ENCODE peak calls at places on chromosome 4, in five cellular contexts. S is caudate nucleus, U is HCT116, P is tibial nerve, M is hepatocyte. V is an unnamed sample.

GRCh38 chr4:186037692-186038658 is 31.0 kb upstream of the TLR3 start:
- DNase-seq in P (no peak), M (peak; percentile 83), S (peak; percentile 86), U (peak; percentile 79), V (peak; percentile 5)

GRCh38 chr4:64271601-64272081 is 137.6 kb downstream of the TECRL start:
- DNase-seq in P (no peak), M (no peak), U (no peak), S (no peak), V (no peak)

GRCh38 chr4:78654809-78655208 is 103.2 kb downstream of the ANXA3 start:
- DNase-seq in S (no peak), M (no peak), U (no peak), P (no peak), V (no peak)

GRCh38 chr4:74450298-74450683 is 5.4 kb downstream of the AREG start:
- DNase-seq in U (no peak), M (no peak), P (no peak), S (no peak), V (no peak)

GRCh38 chr4:139524062-139524631 is 31.9 kb downstream of the SETD7 start:
- DNase-seq in U (no peak), P (no peak), S (no peak), M (no peak), V (no peak)

GRCh38 chr4:13910556-13910955 is 283.0 kb upstream of the BOD1L1 start:
- DNase-seq in M (no peak), U (no peak), P (no peak), S (no peak), V (no peak)

GRCh38 chr4:48105230-48105629 is 28.8 kb downstream of the TXK start:
- DNase-seq in U (no peak), S (no peak), P (no peak), M (no peak), V (no peak)

GRCh38 chr4:83115000-83115399 is 471 bp upstream of the PLAC8 start:
- DNase-seq in S (no peak), P (no peak), U (no peak), M (no peak), V (no peak)

GRCh38 chr4:186104114-186104894 is at the start of gene FAM149A:
- DNase-seq in M (peak; percentile 73), U (peak; percentile 19), S (peak; percentile 28), P (no peak), V (no peak)

GRCh38 chr4:36325499-36325898 is 44.1 kb downstream of the DTHD1 start:
- DNase-seq in P (no peak), U (no peak), S (no peak), M (no peak), V (no peak)

GRCh38 chr4:145281224-145281623 is 100.8 kb upstream of the OTUD4 start:
- DNase-seq in M (no peak), U (no peak), P (no peak), S (no peak), V (no peak)

GRCh38 chr4:97498875-97499274 is 644.4 kb downstream of the STPG2 start:
- DNase-seq in S (no peak), M (peak; percentile 18), U (peak; percentile 96), P (no peak), V (peak; percentile 99)

GRCh38 chr4:142156246-142156645 is 519.9 kb downstream of the IL15 start:
- DNase-seq in P (no peak), S (no peak), U (no peak), M (no peak), V (no peak)

GRCh38 chr4:71029504-71029903 is 36.1 kb downstream of the DCK start:
- DNase-seq in S (no peak), P (no peak), M (no peak), U (no peak), V (no peak)

GRCh38 chr4:27790911-27791310 is 930.3 kb downstream of the STIM2 start:
- DNase-seq in S (no peak), M (no peak), U (no peak), P (no peak), V (no peak)

GRCh38 chr4:125433453-125433852 is 118.7 kb downstream of the FAT4 start:
- DNase-seq in S (no peak), M (no peak), U (no peak), P (no peak), V (no peak)
- H3K27ac ChIP-seq in S (no peak overlapping the region), M (no peak overlapping the region), U (no peak overlapping the region), P (no peak overlapping the region), V (no peak overlapping the region)

GRCh38 chr4:175646802-175647201 is 165.3 kb downstream of the GPM6A start:
- DNase-seq in U (no peak), M (no peak), S (no peak), P (no peak), V (no peak)
- H3K27ac ChIP-seq in U (no peak overlapping the region), M (no peak overlapping the region), S (peak overlapping the region; percentile 31), P (no peak overlapping the region), V (no peak overlapping the region)

DNA sequence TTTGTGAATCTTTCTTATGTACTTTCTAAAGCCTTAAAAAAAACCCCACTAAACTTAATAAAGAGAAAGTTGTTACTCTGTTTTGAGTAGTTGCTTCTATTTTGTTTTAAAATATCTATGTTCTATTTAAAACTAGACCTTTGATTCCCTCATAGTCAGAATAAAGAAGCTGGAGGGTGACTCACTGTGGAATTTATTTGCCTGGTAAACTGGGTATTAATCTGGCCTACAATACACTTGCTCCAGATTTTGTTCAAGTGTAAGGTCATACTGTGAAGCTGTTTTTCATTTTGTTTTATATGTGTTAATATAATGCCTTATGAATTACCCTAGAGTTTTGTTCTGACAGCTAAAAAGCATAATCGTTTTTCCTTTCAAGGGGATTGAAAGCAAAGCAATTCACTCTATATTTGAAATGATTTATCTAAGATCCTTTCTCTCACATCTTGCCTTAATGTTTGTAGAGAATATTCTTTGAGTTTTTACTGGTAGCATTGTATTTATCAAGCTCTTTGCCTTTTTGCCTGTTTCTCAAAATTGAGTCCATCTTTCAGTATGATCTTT is 277.4 kb upstream of the PITX2 start:
- DNase-seq in M (no peak), S (no peak), P (no peak), U (no peak), V (no peak)
- H3K27ac ChIP-seq in M (no peak overlapping the region), S (no peak overlapping the region), P (no peak overlapping the region), U (no peak overlapping the region), V (no peak overlapping the region)

GRCh38 chr4:7431696-7432530 is 2.8 kb downstream of the PSAPL1 start:
- DNase-seq in M (peak; percentile 66), S (no peak), P (no peak), U (no peak), V (no peak)
- H3K27ac ChIP-seq in M (no peak overlapping the region), S (no peak overlapping the region), P (no peak overlapping the region), U (no peak overlapping the region), V (no peak overlapping the region)

GRCh38 chr4:7897811-7898210 is 41.9 kb downstream of the AFAP1 start:
- DNase-seq in P (no peak), M (no peak), U (no peak), S (no peak), V (no peak)
- H3K27ac ChIP-seq in P (no peak overlapping the region), M (no peak overlapping the region), U (no peak overlapping the region), S (no peak overlapping the region), V (no peak overlapping the region)

DNA sequence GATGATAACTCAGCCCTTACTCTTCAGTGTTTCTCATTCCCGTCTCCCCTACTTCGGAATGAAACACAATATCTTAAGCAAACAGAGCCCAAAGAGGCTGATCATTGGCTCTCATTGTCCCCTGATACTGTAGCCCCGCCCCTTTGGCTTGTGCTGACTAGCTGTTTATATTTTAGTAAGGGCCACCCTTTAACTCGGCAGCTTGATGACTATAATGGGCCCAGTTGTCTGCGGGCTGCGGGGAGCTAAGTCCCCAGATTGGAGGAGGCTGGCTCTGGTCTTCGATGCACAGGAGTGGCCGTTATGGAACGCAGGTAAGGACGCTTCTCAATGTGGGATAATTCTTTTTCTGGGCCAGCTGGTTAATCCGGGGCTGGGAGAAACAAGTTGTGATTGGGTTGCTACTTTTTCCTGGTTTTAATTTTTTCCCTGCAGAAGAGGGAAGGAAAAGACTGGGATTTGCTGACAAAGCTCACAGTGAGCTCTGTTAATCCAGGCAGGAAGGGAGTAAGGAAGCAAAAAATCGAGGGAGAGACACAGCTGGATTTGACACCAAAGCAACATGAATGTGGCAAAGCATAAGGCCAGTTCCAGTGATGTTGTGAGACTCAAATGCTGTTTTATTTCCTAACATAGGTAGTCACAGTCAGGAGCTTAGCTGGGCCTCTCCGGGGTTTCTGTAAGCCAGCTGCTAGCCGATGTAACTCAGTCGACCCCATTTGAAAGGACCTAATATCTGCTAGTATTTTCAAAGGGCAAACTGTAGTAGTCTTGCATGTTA is at the start of gene TRIM2:
- DNase-seq in P (peak; percentile 62), S (peak; percentile 89), U (peak; percentile 86), M (peak; percentile 94), V (no peak)
- H3K27ac ChIP-seq in P (peak within 1 kb of the TSS; percentile 71), S (peak within 1 kb of the TSS; percentile 96), U (peak within 1 kb of the TSS; percentile 86), M (peak within 1 kb of the TSS; percentile 97), V (no peak within 1 kb of the TSS)

DNA sequence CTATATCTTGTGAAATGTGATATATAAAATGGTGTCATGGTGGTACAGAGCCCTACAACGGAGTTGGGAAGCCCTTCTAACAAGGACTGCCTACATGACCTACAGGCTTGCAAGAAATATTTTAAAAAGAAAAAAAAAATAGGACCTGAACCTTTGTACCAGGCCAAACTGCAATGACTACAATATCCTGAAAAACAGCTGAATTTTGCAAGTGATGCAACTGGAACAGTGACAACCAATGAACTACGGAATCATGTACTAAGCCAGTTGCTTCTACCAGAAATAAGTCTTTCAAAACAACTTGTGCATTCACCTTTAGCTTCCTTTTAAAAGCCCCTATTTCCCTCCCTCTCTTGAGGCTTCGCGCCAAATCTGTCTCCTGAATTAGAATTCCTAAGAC is 58.4 kb downstream of the PDGFC start:
- DNase-seq in P (no peak), S (no peak), M (no peak), U (no peak), V (no peak)
- H3K27ac ChIP-seq in P (no peak overlapping the region), S (no peak overlapping the region), M (no peak overlapping the region), U (no peak overlapping the region), V (no peak overlapping the region)

GRCh38 chr4:119731146-119731742 is 102.6 kb upstream of the PDE5A start:
- DNase-seq in S (no peak), U (no peak), M (no peak), P (no peak), V (no peak)

GRCh38 chr4:119731778-119732177 is 103.2 kb upstream of the PDE5A start:
- DNase-seq in P (no peak), S (no peak), U (no peak), M (no peak), V (no peak)

GRCh38 chr4:119735136-119735770 is 106.6 kb upstream of the PDE5A start:
- DNase-seq in P (no peak), U (no peak), S (no peak), M (peak; percentile 16), V (no peak)

GRCh38 chr4:119730644-119730995 is 102.0 kb upstream of the PDE5A start:
- DNase-seq in U (no peak), P (no peak), M (no peak), S (no peak), V (no peak)

GRCh38 chr4:119733431-119733830 is 104.8 kb upstream of the PDE5A start:
- DNase-seq in U (no peak), M (no peak), P (no peak), S (no peak), V (no peak)
- H3K27ac ChIP-seq in U (no peak overlapping the region), M (no peak overlapping the region), P (no peak overlapping the region), S (no peak overlapping the region), V (no peak overlapping the region)

GRCh38 chr4:95506264-95506663 is 42.5 kb downstream of the UNC5C start:
- DNase-seq in U (peak; percentile 57), S (no peak), P (no peak), M (no peak), V (no peak)
- H3K27ac ChIP-seq in U (no peak overlapping the region), S (no peak overlapping the region), P (no peak overlapping the region), M (no peak overlapping the region), V (no peak overlapping the region)